ENCODE peak calls at places on chromosomes 4 and X, in six cellular contexts. One of them, this sample, is unnamed.

GRCh38 chr4:114688063-114688462 is 89.5 kb downstream of the UGT8 start:
- DNase-seq in iris pigment epithelial cell: no peak
- DNase-seq in mucosa of descending colon: no peak
- DNase-seq in right lobe of liver: no peak
- DNase-seq in GM04503: no peak
- DNase-seq in SK-MEL-5: no peak
- DNase-seq in this sample: no peak

GRCh38 chr4:20253272-20253798 is 1.6 kb downstream of the SLIT2 start:
- DNase-seq in GM04503: no peak
- DNase-seq in mucosa of descending colon: no peak
- DNase-seq in SK-MEL-5: no peak
- DNase-seq in iris pigment epithelial cell: peak; percentile 38
- DNase-seq in right lobe of liver: no peak
- DNase-seq in this sample: no peak

GRCh38 chr4:151202851-151203455 is 74.0 kb upstream of the PRSS48 start:
- DNase-seq in right lobe of liver: no peak
- DNase-seq in mucosa of descending colon: no peak
- DNase-seq in iris pigment epithelial cell: peak; percentile 57
- DNase-seq in SK-MEL-5: no peak
- DNase-seq in GM04503: no peak
- DNase-seq in this sample: peak; percentile 44

GRCh38 chr4:75939890-75940691 is 722 bp downstream of the NAAA start:
- DNase-seq in iris pigment epithelial cell: peak; percentile 59
- DNase-seq in right lobe of liver: peak; percentile 86
- DNase-seq in GM04503: peak; percentile 15
- DNase-seq in SK-MEL-5: no peak
- DNase-seq in mucosa of descending colon: peak; percentile 88
- DNase-seq in this sample: peak; percentile 83

GRCh38 chrX:132909643-132910042 is 48.8 kb downstream of the HS6ST2 start:
- DNase-seq in iris pigment epithelial cell: peak; percentile 83
- DNase-seq in mucosa of descending colon: no peak
- DNase-seq in GM04503: no peak
- DNase-seq in SK-MEL-5: no peak
- DNase-seq in right lobe of liver: no peak
- DNase-seq in this sample: no peak

GRCh38 chr4:60683357-60683756 is 516.8 kb upstream of the ADGRL3 start:
- DNase-seq in right lobe of liver: no peak
- DNase-seq in mucosa of descending colon: no peak
- DNase-seq in iris pigment epithelial cell: peak; percentile 83
- DNase-seq in SK-MEL-5: no peak
- DNase-seq in GM04503: peak; percentile 85
- DNase-seq in this sample: peak; percentile 77

GRCh38 chr4:183905081-183905592 is at the start of gene STOX2:
- DNase-seq in mucosa of descending colon: peak; percentile 81
- DNase-seq in SK-MEL-5: peak; percentile 62
- DNase-seq in iris pigment epithelial cell: peak; percentile 16
- DNase-seq in GM04503: no peak
- DNase-seq in right lobe of liver: peak; percentile 92
- DNase-seq in this sample: peak; percentile 24

GRCh38 chrX:150694738-150695410 is 1.7 kb downstream of the MTMR1 start:
- DNase-seq in iris pigment epithelial cell: no peak
- DNase-seq in GM04503: no peak
- DNase-seq in right lobe of liver: no peak
- DNase-seq in mucosa of descending colon: no peak
- DNase-seq in SK-MEL-5: no peak
- DNase-seq in this sample: no peak

GRCh38 chr4:158810487-158811215 is 41.8 kb downstream of the FNIP2 start:
- DNase-seq in mucosa of descending colon: peak; percentile 63
- DNase-seq in right lobe of liver: no peak
- DNase-seq in GM04503: peak; percentile 99
- DNase-seq in SK-MEL-5: peak; percentile 27
- DNase-seq in iris pigment epithelial cell: peak; percentile 96
- DNase-seq in this sample: peak; percentile 94

GRCh38 chrX:17459596-17459995 is 84.6 kb downstream of the NHS start:
- DNase-seq in GM04503: no peak
- DNase-seq in SK-MEL-5: no peak
- DNase-seq in iris pigment epithelial cell: peak; percentile 17
- DNase-seq in right lobe of liver: no peak
- DNase-seq in mucosa of descending colon: no peak
- DNase-seq in this sample: peak; percentile 38

GRCh38 chr4:54482529-54482961 is 175.2 kb upstream of the KIT start:
- DNase-seq in right lobe of liver: no peak
- DNase-seq in mucosa of descending colon: no peak
- DNase-seq in GM04503: peak; percentile 33
- DNase-seq in SK-MEL-5: no peak
- DNase-seq in iris pigment epithelial cell: no peak
- DNase-seq in this sample: peak; percentile 79

GRCh38 chrX:2351999-2352995 is 148.5 kb downstream of the DHRSX start:
- DNase-seq in right lobe of liver: no peak
- DNase-seq in GM04503: peak; percentile 94
- DNase-seq in iris pigment epithelial cell: peak; percentile 93
- DNase-seq in mucosa of descending colon: no peak
- DNase-seq in SK-MEL-5: no peak
- DNase-seq in this sample: peak; percentile 85

GRCh38 chr4:168139336-168139735 is 47.0 kb downstream of the ANXA10 start:
- DNase-seq in iris pigment epithelial cell: peak; percentile 92
- DNase-seq in GM04503: no peak
- DNase-seq in mucosa of descending colon: no peak
- DNase-seq in right lobe of liver: no peak
- DNase-seq in SK-MEL-5: no peak
- DNase-seq in this sample: no peak

GRCh38 chrX:134623293-134624045 is 34.8 kb downstream of the PLAC1 start:
- DNase-seq in iris pigment epithelial cell: peak; percentile 34
- DNase-seq in SK-MEL-5: no peak
- DNase-seq in mucosa of descending colon: no peak
- DNase-seq in GM04503: no peak
- DNase-seq in right lobe of liver: no peak
- DNase-seq in this sample: no peak

GRCh38 chr4:21192367-21192766 is 492.1 kb downstream of the PACRGL start:
- DNase-seq in right lobe of liver: no peak
- DNase-seq in GM04503: no peak
- DNase-seq in SK-MEL-5: no peak
- DNase-seq in mucosa of descending colon: no peak
- DNase-seq in iris pigment epithelial cell: peak; percentile 8
- DNase-seq in this sample: no peak

GRCh38 chr4:102632236-102632635 is 128.5 kb downstream of the MANBA start:
- DNase-seq in iris pigment epithelial cell: no peak
- DNase-seq in right lobe of liver: no peak
- DNase-seq in GM04503: no peak
- DNase-seq in SK-MEL-5: no peak
- DNase-seq in mucosa of descending colon: no peak
- DNase-seq in this sample: no peak

GRCh38 chr4:86670739-86671138 is 76.6 kb downstream of the PTPN13 start:
- DNase-seq in mucosa of descending colon: no peak
- DNase-seq in GM04503: peak; percentile 23
- DNase-seq in SK-MEL-5: no peak
- DNase-seq in right lobe of liver: no peak
- DNase-seq in iris pigment epithelial cell: peak; percentile 94
- DNase-seq in this sample: peak; percentile 5

GRCh38 chr4:105637409-105638258 is 70.9 kb downstream of the INTS12 start:
- DNase-seq in GM04503: no peak
- DNase-seq in right lobe of liver: peak; percentile 65
- DNase-seq in mucosa of descending colon: peak; percentile 46
- DNase-seq in iris pigment epithelial cell: peak; percentile 62
- DNase-seq in SK-MEL-5: peak; percentile 63
- DNase-seq in this sample: no peak

GRCh38 chr4:140374130-140374477 is 658 bp downstream of the SCOC start:
- DNase-seq in right lobe of liver: no peak
- DNase-seq in GM04503: no peak
- DNase-seq in SK-MEL-5: no peak
- DNase-seq in mucosa of descending colon: no peak
- DNase-seq in iris pigment epithelial cell: no peak
- DNase-seq in this sample: no peak

GRCh38 chr4:118732591-118733330 is 47.6 kb downstream of the METTL14 start:
- DNase-seq in GM04503: no peak
- DNase-seq in mucosa of descending colon: no peak
- DNase-seq in right lobe of liver: no peak
- DNase-seq in SK-MEL-5: no peak
- DNase-seq in iris pigment epithelial cell: peak; percentile 73
- DNase-seq in this sample: peak; percentile 75

GRCh38 chr4:140163029-140163810 is 9.2 kb upstream of the MAML3 start:
- DNase-seq in right lobe of liver: no peak
- DNase-seq in iris pigment epithelial cell: peak; percentile 78
- DNase-seq in mucosa of descending colon: no peak
- DNase-seq in SK-MEL-5: no peak
- DNase-seq in GM04503: no peak
- DNase-seq in this sample: peak; percentile 62

GRCh38 chr4:55615008-55615407 is 21.1 kb downstream of the NMU start:
- DNase-seq in iris pigment epithelial cell: no peak
- DNase-seq in GM04503: no peak
- DNase-seq in right lobe of liver: no peak
- DNase-seq in SK-MEL-5: peak; percentile 7
- DNase-seq in mucosa of descending colon: no peak
- DNase-seq in this sample: no peak

GRCh38 chr4:22315643-22316042 is 200.2 kb downstream of the ADGRA3 start:
- DNase-seq in GM04503: no peak
- DNase-seq in SK-MEL-5: peak; percentile 13
- DNase-seq in iris pigment epithelial cell: no peak
- DNase-seq in mucosa of descending colon: no peak
- DNase-seq in right lobe of liver: no peak
- DNase-seq in this sample: no peak

GRCh38 chr4:879730-880079 is 52.4 kb downstream of the GAK start:
- DNase-seq in SK-MEL-5: no peak
- DNase-seq in mucosa of descending colon: no peak
- DNase-seq in right lobe of liver: no peak
- DNase-seq in GM04503: no peak
- DNase-seq in iris pigment epithelial cell: peak; percentile 8
- DNase-seq in this sample: no peak

GRCh38 chr4:1075266-1075665 is 38.1 kb downstream of the RNF212 start:
- DNase-seq in SK-MEL-5: no peak
- DNase-seq in GM04503: no peak
- DNase-seq in mucosa of descending colon: no peak
- DNase-seq in iris pigment epithelial cell: no peak
- DNase-seq in right lobe of liver: no peak
- DNase-seq in this sample: no peak

This sample was measured in AG08395.